ENCODE peak calls at places on chromosomes 12 and 14, in eight cellular contexts. N is heart right ventricle, H is SK-N-SH, J is cardiac fibroblast, F is adrenal gland, D is skeletal muscle cell, E is colonic mucosa, V is thyroid gland. C is an unnamed sample.

GRCh38 chr14:75906680-75907280 is 75.0 kb downstream of the TGFB3 start:
- DNase-seq in D (no peak), H (peak), E (peak), F (peak), N (peak), V (peak), J (peak), C (peak)

GRCh38 chr12:108567388-108567787 is 5.0 kb downstream of the ISCU start:
- DNase-seq in J (peak), V (no peak), H (no peak), F (no peak), E (peak), D (no peak), N (no peak), C (no peak)

GRCh38 chr14:24673534-24674203 is 39.7 kb upstream of the GZMB start:
- DNase-seq in V (no peak), J (no peak), N (no peak), E (no peak), H (no peak), F (no peak), D (no peak), C (no peak)

GRCh38 chr12:66000958-66001357 is 129.6 kb downstream of the LLPH start:
- DNase-seq in J (no peak), H (no peak), F (no peak), E (no peak), V (no peak), N (no peak), D (no peak), C (no peak)

GRCh38 chr14:67418368-67419174 is 6.6 kb upstream of the PLEK2 start:
- DNase-seq in V (no peak), F (peak), N (no peak), H (no peak), E (peak), J (no peak), D (no peak), C (no peak)

GRCh38 chr14:51093371-51094281 is 1.3 kb downstream of the TRIM9 start:
- DNase-seq in J (no peak), F (peak), D (no peak), N (peak), V (peak), E (peak), H (peak), C (no peak)

GRCh38 chr12:119713551-119714031 is 45.7 kb downstream of the PRKAB1 start:
- DNase-seq in F (no peak), E (no peak), N (no peak), H (no peak), J (no peak), V (peak), D (no peak), C (no peak)

GRCh38 chr12:1246637-1247036 is 255.6 kb downstream of the ERC1 start:
- DNase-seq in F (no peak), V (no peak), E (no peak), N (no peak), J (peak), H (no peak), D (peak), C (no peak)

GRCh38 chr12:857611-858010 is 91.9 kb downstream of the RAD52 start:
- DNase-seq in V (no peak), E (no peak), J (peak), D (peak), H (no peak), F (no peak), N (no peak), C (no peak)

GRCh38 chr14:61652526-61653262 is 42.6 kb upstream of the HIF1A start:
- DNase-seq in F (no peak), E (no peak), J (no peak), D (no peak), V (no peak), N (no peak), H (no peak), C (no peak)

GRCh38 chr12:112241176-112241575 is 115.8 kb downstream of the TRAFD1 start:
- DNase-seq in E (no peak), F (no peak), J (no peak), N (no peak), H (no peak), D (no peak), V (peak), C (no peak)

GRCh38 chr14:96863327-96863985 is 66.3 kb downstream of the VRK1 start:
- DNase-seq in N (no peak), F (no peak), E (no peak), D (no peak), H (no peak), V (no peak), J (no peak), C (no peak)

GRCh38 chr12:117528538-117528937 is 167.1 kb upstream of the NOS1 start:
- DNase-seq in V (no peak), D (no peak), J (no peak), E (no peak), H (no peak), F (no peak), N (no peak), C (no peak)

GRCh38 chr12:9813821-9814798 is 13.2 kb upstream of the KLRF1 start:
- DNase-seq in F (peak), D (no peak), H (peak), E (peak), V (peak), J (peak), N (peak), C (peak)

GRCh38 chr12:53726946-53727309 is 324 bp downstream of the CALCOCO1 start:
- DNase-seq in V (no peak), J (peak), N (no peak), E (no peak), F (no peak), H (no peak), D (no peak), C (no peak)

GRCh38 chr12:122205590-122205925 is 2.0 kb downstream of the B3GNT4 start:
- DNase-seq in E (no peak), N (no peak), J (no peak), H (no peak), V (no peak), D (no peak), F (no peak), C (no peak)

GRCh38 chr14:73312697-73313096 is 75.4 kb downstream of the PAPLN start:
- DNase-seq in D (no peak), H (no peak), V (no peak), E (no peak), F (no peak), N (no peak), J (no peak), C (no peak)

GRCh38 chr12:50541139-50541538 is 36.4 kb downstream of the DIP2B start:
- DNase-seq in N (no peak), F (no peak), H (no peak), V (no peak), J (no peak), D (no peak), E (no peak), C (no peak)
- H3K4me3 ChIP-seq in N (no peak), F (no peak), H (no peak), V (no peak), J (no peak), D (no peak), E (no peak), C (no peak)

DNA sequence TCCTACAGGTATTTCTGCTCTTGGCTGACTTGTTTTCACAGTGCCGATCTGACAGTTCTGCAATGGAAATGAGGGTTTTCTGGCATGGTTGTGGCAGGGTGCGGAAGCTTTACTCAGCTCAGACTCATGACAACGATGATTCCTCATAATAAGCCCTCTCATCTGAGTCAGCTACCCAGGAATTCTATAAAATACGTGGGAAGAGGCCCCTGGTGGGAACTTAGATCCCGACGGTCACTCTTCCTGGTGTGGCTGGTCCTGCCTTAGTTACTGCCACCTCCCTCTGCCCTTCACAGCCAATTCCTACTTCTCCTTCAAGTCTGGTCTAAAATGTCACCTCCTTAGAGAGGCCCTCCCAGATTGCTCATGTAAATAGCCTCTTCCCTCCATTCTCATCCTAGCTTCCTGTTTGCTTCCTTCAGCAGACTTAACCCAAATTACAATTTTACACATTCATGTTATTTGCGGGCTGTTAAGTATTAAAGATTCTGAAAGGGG is 104.2 kb upstream of the MAP1LC3B2 start:
- DNase-seq in V (no peak), E (no peak), N (no peak), H (no peak), F (no peak), J (peak), D (peak), C (peak)
- H3K4me3 ChIP-seq in V (no peak), E (no peak), N (no peak), H (no peak), F (no peak), J (peak), D (peak), C (peak)

GRCh38 chr12:49189731-49190314 is 943 bp upstream of the TUBA1A start:
- DNase-seq in H (no peak), D (no peak), J (no peak), N (no peak), F (no peak), E (no peak), V (no peak), C (no peak)

GRCh38 chr12:49188916-49189367 is at the start of gene TUBA1A:
- DNase-seq in F (peak), E (peak), V (peak), H (peak), N (peak), D (peak), J (peak), C (peak)

GRCh38 chr12:49190317-49190716 is 1.4 kb upstream of the TUBA1A start:
- DNase-seq in N (no peak), E (no peak), J (no peak), D (no peak), H (peak), V (no peak), F (no peak), C (no peak)

GRCh38 chr12:49188205-49188915 is 520 bp downstream of the TUBA1A start:
- DNase-seq in N (peak), E (peak), D (no peak), J (peak), F (peak), V (peak), H (peak), C (peak)

DNA sequence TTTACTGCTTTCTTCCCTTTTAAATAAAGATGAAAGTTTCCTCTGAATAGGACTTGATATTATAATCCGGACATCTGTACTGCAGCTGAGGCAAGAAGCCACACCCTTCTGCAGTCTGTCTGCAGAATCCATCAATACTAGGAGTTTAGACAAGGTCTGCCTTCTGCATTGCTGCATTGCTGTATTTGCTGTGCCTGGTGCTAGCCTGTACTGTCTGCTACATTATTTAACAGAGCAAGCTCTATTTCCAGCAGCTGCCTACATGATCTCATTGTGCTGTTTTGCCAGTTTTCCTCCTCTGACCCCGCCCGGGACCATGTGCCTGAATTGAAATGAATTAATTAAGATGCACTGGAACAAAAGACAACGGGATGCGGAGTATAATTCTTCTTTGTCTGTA is 1.7 kb downstream of the TUBA1A start:
- DNase-seq in N (peak), E (peak), J (peak), V (peak), H (peak), F (peak), D (no peak), C (no peak)
- H3K4me3 ChIP-seq in N (peak), E (peak), J (peak), V (no peak), H (peak), F (no peak), D (peak), C (no peak)

GRCh38 chr14:47539065-47539464 is 136.3 kb downstream of the MDGA2 start:
- DNase-seq in E (no peak), N (no peak), F (no peak), J (no peak), H (no peak), V (no peak), D (no peak), C (no peak)
- H3K4me3 ChIP-seq in E (no peak), N (no peak), F (no peak), J (no peak), H (no peak), V (no peak), D (no peak), C (no peak)

DNA sequence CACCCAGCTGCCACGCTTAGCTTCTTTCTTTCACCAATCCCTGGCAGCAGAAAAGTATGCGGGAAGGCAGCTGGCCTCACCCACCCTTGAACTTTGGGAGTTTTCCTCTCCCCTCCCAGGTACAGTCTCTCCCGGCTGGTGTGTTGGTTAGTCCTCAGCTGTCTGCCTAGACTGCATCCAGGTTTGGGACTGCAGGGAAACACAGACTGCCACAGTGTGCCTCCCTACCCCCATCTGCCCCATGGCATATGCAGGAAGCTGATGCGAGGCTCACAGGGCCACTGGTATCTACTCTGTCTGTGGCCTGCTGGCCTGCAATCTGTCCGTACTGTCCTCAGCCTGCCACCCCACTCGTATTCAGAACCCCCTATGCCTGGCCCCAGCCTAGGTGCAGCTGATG is 2.1 kb downstream of the CD9 start:
- DNase-seq in F (no peak), E (peak), H (no peak), J (no peak), D (no peak), V (peak), N (no peak), C (no peak)
- H3K4me3 ChIP-seq in F (no peak), E (peak), H (no peak), J (no peak), D (no peak), V (no peak), N (peak), C (no peak)